ENCODE peak calls at places on chromosomes 16 and 17, in four cellular contexts. One of them, this sample, is unnamed.

GRCh38 chr16:67150833-67151396 is at the start of gene B3GNT9:
- DNase-seq in AG04449: no peak
- DNase-seq in T-helper 17 cell: no peak
- DNase-seq in globus pallidus: peak; percentile 66
- DNase-seq in this sample: peak; percentile 32

GRCh38 chr17:5864910-5865657 is 205.1 kb upstream of the WSCD1 start:
- DNase-seq in AG04449: no peak
- DNase-seq in T-helper 17 cell: no peak
- DNase-seq in globus pallidus: no peak
- DNase-seq in this sample: no peak

GRCh38 chr17:57834146-57834741 is 15.6 kb downstream of the MRPS23 start:
- DNase-seq in AG04449: no peak
- DNase-seq in T-helper 17 cell: no peak
- DNase-seq in globus pallidus: no peak
- DNase-seq in this sample: no peak

GRCh38 chr17:65463242-65463641 is 98.2 kb downstream of the AXIN2 start:
- DNase-seq in AG04449: no peak
- DNase-seq in T-helper 17 cell: no peak
- DNase-seq in globus pallidus: no peak
- DNase-seq in this sample: no peak

GRCh38 chr17:80965606-80966005 is 26.0 kb upstream of the CHMP6 start:
- DNase-seq in AG04449: no peak
- DNase-seq in T-helper 17 cell: no peak
- DNase-seq in globus pallidus: no peak
- DNase-seq in this sample: no peak

GRCh38 chr16:90026135-90026534 is 6.9 kb upstream of the DBNDD1 start:
- DNase-seq in AG04449: no peak
- DNase-seq in T-helper 17 cell: no peak
- DNase-seq in globus pallidus: no peak
- DNase-seq in this sample: no peak

GRCh38 chr17:48646183-48647102 is 20.3 kb upstream of the HOXB9 start:
- DNase-seq in AG04449: no peak
- DNase-seq in T-helper 17 cell: no peak
- DNase-seq in globus pallidus: no peak
- DNase-seq in this sample: no peak

GRCh38 chr17:58332720-58333395 is 4.3 kb upstream of the TSPOAP1 start:
- DNase-seq in AG04449: no peak
- DNase-seq in T-helper 17 cell: no peak
- DNase-seq in globus pallidus: no peak
- DNase-seq in this sample: no peak

GRCh38 chr16:306911-307370 is 24.0 kb downstream of the PDIA2 start:
- DNase-seq in AG04449: no peak
- DNase-seq in T-helper 17 cell: no peak
- DNase-seq in globus pallidus: no peak
- DNase-seq in this sample: no peak

GRCh38 chr17:67657596-67657995 is 60.1 kb upstream of the NOL11 start:
- DNase-seq in AG04449: no peak
- DNase-seq in T-helper 17 cell: no peak
- DNase-seq in globus pallidus: no peak
- DNase-seq in this sample: no peak

GRCh38 chr16:84832488-84833141 is 12.8 kb downstream of the CRISPLD2 start:
- DNase-seq in AG04449: peak; percentile 79
- DNase-seq in T-helper 17 cell: no peak
- DNase-seq in globus pallidus: no peak
- DNase-seq in this sample: no peak

GRCh38 chr16:457732-458400 is 32.4 kb downstream of the RAB11FIP3 start:
- DNase-seq in AG04449: no peak
- DNase-seq in T-helper 17 cell: no peak
- DNase-seq in globus pallidus: peak; percentile 78
- DNase-seq in this sample: no peak

GRCh38 chr17:5210091-5210490 is 18.4 kb upstream of the ZNF594 start:
- DNase-seq in AG04449: no peak
- DNase-seq in T-helper 17 cell: no peak
- DNase-seq in globus pallidus: no peak
- DNase-seq in this sample: no peak

GRCh38 chr17:81471804-81472456 is 40.7 kb downstream of the ACTG1 start:
- DNase-seq in AG04449: peak; percentile 59
- DNase-seq in T-helper 17 cell: no peak
- DNase-seq in globus pallidus: peak; percentile 79
- DNase-seq in this sample: no peak

GRCh38 chr17:1505586-1505985 is 10.8 kb downstream of the INPP5K start:
- DNase-seq in AG04449: no peak
- DNase-seq in T-helper 17 cell: no peak
- DNase-seq in globus pallidus: no peak
- DNase-seq in this sample: no peak

GRCh38 chr16:149024-149675 is 3.3 kb upstream of the HBZ start:
- DNase-seq in AG04449: peak; percentile 16
- DNase-seq in T-helper 17 cell: no peak
- DNase-seq in globus pallidus: no peak
- DNase-seq in this sample: no peak

GRCh38 chr17:81867123-81867951 is 3.8 kb downstream of the ARHGDIA start:
- DNase-seq in AG04449: no peak
- DNase-seq in T-helper 17 cell: no peak
- DNase-seq in globus pallidus: no peak
- DNase-seq in this sample: no peak

GRCh38 chr16:82368041-82368440 is 198.0 kb upstream of the MPHOSPH6 start:
- DNase-seq in AG04449: no peak
- DNase-seq in T-helper 17 cell: no peak
- DNase-seq in globus pallidus: peak; percentile 64
- DNase-seq in this sample: no peak

GRCh38 chr17:69874220-69874670 is 200.8 kb upstream of the KCNJ16 start:
- DNase-seq in AG04449: peak; percentile 56
- DNase-seq in T-helper 17 cell: no peak
- DNase-seq in globus pallidus: no peak
- DNase-seq in this sample: no peak

GRCh38 chr16:58243528-58244004 is 45.7 kb upstream of the CSNK2A2 start:
- DNase-seq in AG04449: no peak
- DNase-seq in T-helper 17 cell: no peak
- DNase-seq in globus pallidus: no peak
- DNase-seq in this sample: peak; percentile 27

GRCh38 chr16:19748389-19749110 is 30.5 kb downstream of the IQCK start:
- DNase-seq in AG04449: no peak
- DNase-seq in T-helper 17 cell: no peak
- DNase-seq in globus pallidus: no peak
- DNase-seq in this sample: no peak

GRCh38 chr17:57751348-57751970 is 6.4 kb upstream of the CCDC182 start:
- DNase-seq in AG04449: no peak
- DNase-seq in T-helper 17 cell: no peak
- DNase-seq in globus pallidus: no peak
- DNase-seq in this sample: no peak

GRCh38 chr17:69506489-69506888 is 92.0 kb downstream of the MAP2K6 start:
- DNase-seq in AG04449: no peak
- DNase-seq in T-helper 17 cell: no peak
- DNase-seq in globus pallidus: no peak
- DNase-seq in this sample: no peak

This sample was measured in memory B cell.